ENCODE peak calls at places on chromosomes 6 and 20, in five cellular contexts. Z is HCT116, H is GM12878, L is K562, P is HepG2. U is an unnamed sample.

GRCh38 chr6:26593278-26594127 is 3.2 kb upstream of the ABT1 start:
- DNase-seq in H (no peak), L (no peak), Z (no peak), P (no peak), U (no peak)

GRCh38 chr20:46698788-46699187 is 9.5 kb upstream of the TP53RK start:
- DNase-seq in Z (no peak), L (peak; percentile 62), P (peak; percentile 56), H (no peak), U (no peak)

GRCh38 chr6:167721291-167721690 is 105.4 kb upstream of the AFDN start:
- DNase-seq in Z (no peak), P (no peak), L (no peak), H (no peak), U (no peak)

GRCh38 chr20:16953858-16954257 is 205.7 kb downstream of the OTOR start:
- DNase-seq in L (no peak), H (no peak), P (no peak), Z (no peak), U (no peak)

GRCh38 chr6:52640170-52640569 is 30.7 kb upstream of the TMEM14A start:
- DNase-seq in Z (no peak), L (no peak), H (no peak), P (peak; percentile 73), U (no peak)

GRCh38 chr20:24118781-24119175 is 130.2 kb upstream of the GGTLC1 start:
- DNase-seq in Z (no peak), H (no peak), P (no peak), L (no peak), U (no peak)

GRCh38 chr6:24902782-24903181 is 33.0 kb downstream of the RIPOR2 start:
- DNase-seq in L (no peak), Z (peak; percentile 2), P (no peak), H (no peak), U (no peak)

GRCh38 chr6:39327516-39327915 is 5.0 kb upstream of the KCNK16 start:
- DNase-seq in Z (no peak), L (no peak), H (no peak), P (no peak), U (no peak)

GRCh38 chr20:35297153-35297552 is 4.9 kb upstream of the FAM83C start:
- DNase-seq in P (no peak), L (no peak), H (no peak), Z (no peak), U (no peak)

GRCh38 chr6:75210885-75211739 is 5.3 kb upstream of the COL12A1 start:
- DNase-seq in H (no peak), P (peak; percentile 37), Z (no peak), L (peak; percentile 50), U (no peak)

GRCh38 chr20:21019831-21020655 is 86.1 kb downstream of the LINC00237 start:
- DNase-seq in H (no peak), Z (no peak), L (no peak), P (peak; percentile 82), U (peak; percentile 48)

GRCh38 chr6:37648465-37649330 is 49.0 kb downstream of the MDGA1 start:
- DNase-seq in Z (peak; percentile 47), H (no peak), P (no peak), L (peak; percentile 85), U (peak; percentile 100)

GRCh38 chr6:34358389-34358906 is 34.0 kb downstream of the NUDT3 start:
- DNase-seq in H (no peak), Z (no peak), P (no peak), L (no peak), U (no peak)

GRCh38 chr6:21053612-21054011 is 519.4 kb downstream of the CDKAL1 start:
- DNase-seq in Z (no peak), P (no peak), L (no peak), H (no peak), U (no peak)

GRCh38 chr6:33206864-33207568 is 1.3 kb upstream of the RING1 start:
- DNase-seq in Z (no peak), L (no peak), H (no peak), P (no peak), U (no peak)

GRCh38 chr20:41643504-41643938 is 25.3 kb upstream of the CHD6 start:
- DNase-seq in P (peak; percentile 93), Z (peak; percentile 6), L (peak; percentile 61), H (no peak), U (no peak)

GRCh38 chr20:38167851-38168760 is 3.0 kb upstream of the TGM2 start:
- DNase-seq in P (peak; percentile 92), Z (no peak), H (no peak), L (no peak), U (no peak)

GRCh38 chr6:11810039-11810541 is 31.5 kb upstream of the ADTRP start:
- DNase-seq in H (no peak), L (peak; percentile 31), P (no peak), Z (no peak), U (no peak)

GRCh38 chr6:78525961-78526360 is 341.4 kb upstream of the IRAK1BP1 start:
- DNase-seq in Z (no peak), P (no peak), H (no peak), L (no peak), U (no peak)

GRCh38 chr6:15881150-15881549 is 218.3 kb upstream of the DTNBP1 start:
- DNase-seq in L (no peak), Z (no peak), H (no peak), P (no peak), U (no peak)

GRCh38 chr6:162090734-162091133 is 636.8 kb downstream of the PRKN start:
- DNase-seq in L (no peak), H (no peak), P (no peak), Z (no peak), U (no peak)

GRCh38 chr20:61408951-61409740 is 157.1 kb downstream of the CDH4 start:
- DNase-seq in H (no peak), L (no peak), P (no peak), Z (no peak), U (no peak)

GRCh38 chr6:9456241-9456658 is 958.6 kb downstream of the TFAP2A start:
- DNase-seq in P (no peak), L (no peak), Z (no peak), H (no peak), U (peak; percentile 47)

GRCh38 chr6:156949376-156949775 is 172.2 kb downstream of the ARID1B start:
- DNase-seq in Z (peak; percentile 43), P (no peak), L (no peak), H (no peak), U (no peak)

GRCh38 chr20:17985388-17986018 is 16.7 kb downstream of the MGME1 start:
- DNase-seq in L (no peak), P (peak; percentile 98), Z (no peak), H (no peak), U (no peak)

GRCh38 chr6:11613858-11614257 is 76.3 kb downstream of the TMEM170B start:
- DNase-seq in L (no peak), Z (peak; percentile 8), H (no peak), P (no peak), U (no peak)

GRCh38 chr20:38418509-38419204 is 16.5 kb downstream of the SNHG17 start:
- DNase-seq in L (no peak), H (no peak), Z (no peak), P (no peak), U (no peak)

GRCh38 chr6:6816716-6817115 is 228.2 kb downstream of the LY86 start:
- DNase-seq in Z (no peak), P (no peak), L (no peak), H (no peak), U (no peak)

GRCh38 chr20:24465730-24466129 is 3.7 kb upstream of the SYNDIG1 start:
- DNase-seq in P (no peak), H (no peak), Z (no peak), L (no peak), U (no peak)

GRCh38 chr6:155185544-155185943 is 78.3 kb upstream of the CLDN20 start:
- DNase-seq in L (no peak), P (no peak), Z (peak; percentile 23), H (no peak), U (peak; percentile 63)

DNA sequence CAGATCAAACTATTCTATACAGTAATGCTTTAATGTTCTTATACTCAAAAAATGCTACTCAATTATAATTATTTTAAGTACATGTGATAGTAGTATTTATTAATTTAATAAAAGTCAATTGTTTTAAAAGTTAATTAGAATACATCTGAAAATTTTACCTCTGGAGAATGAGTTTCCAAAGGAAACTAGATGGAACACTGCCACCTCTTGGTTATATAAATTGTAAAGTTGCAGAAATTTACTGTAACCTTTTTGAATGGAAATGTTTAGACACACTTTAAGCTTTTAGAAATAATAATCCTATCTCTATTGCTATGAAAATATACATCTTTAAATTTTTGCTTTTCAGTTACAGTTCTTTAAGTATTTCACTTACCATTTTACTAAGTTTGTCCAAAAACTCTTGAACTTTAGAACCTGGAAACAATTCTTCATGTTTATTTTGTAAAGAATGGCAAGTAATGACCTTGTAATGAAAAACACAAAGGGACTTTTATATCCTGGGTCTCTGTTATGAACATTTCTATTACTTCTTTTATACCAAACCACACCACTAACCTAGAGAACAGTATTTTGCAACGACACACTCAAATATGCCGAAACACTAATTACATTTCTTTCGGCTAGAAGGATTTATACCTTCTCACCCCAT is 10.9 kb upstream of the BMP5 start:
- DNase-seq in P (peak; percentile 64), L (no peak), H (no peak), Z (peak; percentile 3), U (no peak)
- TF ChIP-seq ATF3 in P (no peak), L (no peak), H (no peak), Z (no peak), U (no peak)

GRCh38 chr6:31806470-31807272 is at the start of gene LSM2:
- DNase-seq in L (peak; percentile 100), P (peak; percentile 96), H (peak; percentile 74), Z (peak; percentile 88), U (no peak)
- H3K4me3 ChIP-seq in L (peak within 1 kb of the TSS; percentile 66), P (peak within 1 kb of the TSS; percentile 90), H (peak within 1 kb of the TSS; percentile 92), Z (peak within 1 kb of the TSS; percentile 94), U (peak within 1 kb of the TSS; percentile 94)

GRCh38 chr6:116491610-116492330 is 19.7 kb upstream of the CALHM5 start:
- DNase-seq in P (no peak), H (no peak), L (no peak), Z (no peak), U (no peak)
- TF ChIP-seq ATF3 in P (no peak), H (no peak), L (no peak), Z (no peak), U (no peak)

DNA sequence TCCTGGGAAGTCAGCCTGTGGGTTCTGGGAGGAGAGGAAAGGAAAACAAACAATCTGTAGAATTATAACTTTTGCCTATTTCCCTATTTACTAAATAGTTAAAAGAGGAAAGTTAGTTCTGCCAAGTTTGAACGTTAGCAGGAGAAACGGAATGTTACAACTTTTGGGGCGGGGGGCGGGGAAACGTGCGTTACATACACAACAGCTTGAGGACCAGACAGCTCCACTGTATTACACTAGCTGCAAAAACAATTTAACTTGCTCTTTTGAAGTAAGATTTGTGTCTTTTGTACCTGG is 501 bp upstream of the PRDM1 start:
- DNase-seq in P (no peak), H (no peak), Z (no peak), L (no peak), U (no peak)
- H3K4me3 ChIP-seq in P (no peak overlapping the region), H (peak overlapping the region; percentile 70), Z (peak overlapping the region; percentile 47), L (peak overlapping the region; percentile 43), U (peak overlapping the region; percentile 68)

U was measured in H1.